ENCODE peak calls at places on chromosomes 12 and 14, in seven cellular contexts. One of them, this sample, is unnamed.

GRCh38 chr14:75697371-75697770 is 36.3 kb downstream of the TTLL5 start:
- DNase-seq in stimulated activated CD8-positive, alpha-beta memory T cell treated with anti-CD3 and anti-CD28 coated beads, Interleukin-2, amount 100 ng/mL, for 48 hours: no peak
- DNase-seq in H54: no peak
- DNase-seq in NCI-H510A treated with DMSO at 0.1 percent for 48 hours: no peak
- DNase-seq in AG09319: no peak
- DNase-seq in C1 segment of cervical spinal cord: no peak
- DNase-seq in activated CD4-positive, alpha-beta T cell treated with anti-CD3 and anti-CD28 coated beads, Interleukin-2, amount 10 ng/mL, durations not matched to agents 24 days and 14 days: no peak
- DNase-seq in this sample: no peak

GRCh38 chr12:57571926-57572762 is 18.8 kb upstream of the PIP4K2C start:
- DNase-seq in AG09319: no peak
- DNase-seq in C1 segment of cervical spinal cord: no peak
- DNase-seq in NCI-H510A treated with DMSO at 0.1 percent for 48 hours: no peak
- DNase-seq in activated CD4-positive, alpha-beta T cell treated with anti-CD3 and anti-CD28 coated beads, Interleukin-2, amount 10 ng/mL, durations not matched to agents 24 days and 14 days: no peak
- DNase-seq in H54: no peak
- DNase-seq in stimulated activated CD8-positive, alpha-beta memory T cell treated with anti-CD3 and anti-CD28 coated beads, Interleukin-2, amount 100 ng/mL, for 48 hours: no peak
- DNase-seq in this sample: no peak

GRCh38 chr12:75954749-75955148 is 76.8 kb downstream of the PHLDA1 start:
- DNase-seq in C1 segment of cervical spinal cord: no peak
- DNase-seq in activated CD4-positive, alpha-beta T cell treated with anti-CD3 and anti-CD28 coated beads, Interleukin-2, amount 10 ng/mL, durations not matched to agents 24 days and 14 days: no peak
- DNase-seq in NCI-H510A treated with DMSO at 0.1 percent for 48 hours: no peak
- DNase-seq in AG09319: no peak
- DNase-seq in H54: no peak
- DNase-seq in stimulated activated CD8-positive, alpha-beta memory T cell treated with anti-CD3 and anti-CD28 coated beads, Interleukin-2, amount 100 ng/mL, for 48 hours: no peak
- DNase-seq in this sample: no peak

GRCh38 chr14:26394114-26394855 is 203.5 kb downstream of the NOVA1 start:
- DNase-seq in stimulated activated CD8-positive, alpha-beta memory T cell treated with anti-CD3 and anti-CD28 coated beads, Interleukin-2, amount 100 ng/mL, for 48 hours: no peak
- DNase-seq in C1 segment of cervical spinal cord: no peak
- DNase-seq in AG09319: peak
- DNase-seq in H54: no peak
- DNase-seq in NCI-H510A treated with DMSO at 0.1 percent for 48 hours: peak
- DNase-seq in activated CD4-positive, alpha-beta T cell treated with anti-CD3 and anti-CD28 coated beads, Interleukin-2, amount 10 ng/mL, durations not matched to agents 24 days and 14 days: no peak
- DNase-seq in this sample: peak

GRCh38 chr12:54425696-54426095 is 6.6 kb upstream of the ITGA5 start:
- DNase-seq in activated CD4-positive, alpha-beta T cell treated with anti-CD3 and anti-CD28 coated beads, Interleukin-2, amount 10 ng/mL, durations not matched to agents 24 days and 14 days: no peak
- DNase-seq in NCI-H510A treated with DMSO at 0.1 percent for 48 hours: no peak
- DNase-seq in C1 segment of cervical spinal cord: no peak
- DNase-seq in stimulated activated CD8-positive, alpha-beta memory T cell treated with anti-CD3 and anti-CD28 coated beads, Interleukin-2, amount 100 ng/mL, for 48 hours: no peak
- DNase-seq in AG09319: no peak
- DNase-seq in H54: no peak
- DNase-seq in this sample: no peak

GRCh38 chr12:5485471-5485870 is 53.6 kb downstream of the NTF3 start:
- DNase-seq in activated CD4-positive, alpha-beta T cell treated with anti-CD3 and anti-CD28 coated beads, Interleukin-2, amount 10 ng/mL, durations not matched to agents 24 days and 14 days: no peak
- DNase-seq in stimulated activated CD8-positive, alpha-beta memory T cell treated with anti-CD3 and anti-CD28 coated beads, Interleukin-2, amount 100 ng/mL, for 48 hours: no peak
- DNase-seq in AG09319: no peak
- DNase-seq in NCI-H510A treated with DMSO at 0.1 percent for 48 hours: no peak
- DNase-seq in H54: no peak
- DNase-seq in C1 segment of cervical spinal cord: no peak
- DNase-seq in this sample: no peak

GRCh38 chr12:60106207-60106606 is 510.4 kb downstream of the SLC16A7 start:
- DNase-seq in stimulated activated CD8-positive, alpha-beta memory T cell treated with anti-CD3 and anti-CD28 coated beads, Interleukin-2, amount 100 ng/mL, for 48 hours: no peak
- DNase-seq in NCI-H510A treated with DMSO at 0.1 percent for 48 hours: no peak
- DNase-seq in C1 segment of cervical spinal cord: no peak
- DNase-seq in AG09319: no peak
- DNase-seq in activated CD4-positive, alpha-beta T cell treated with anti-CD3 and anti-CD28 coated beads, Interleukin-2, amount 10 ng/mL, durations not matched to agents 24 days and 14 days: no peak
- DNase-seq in H54: no peak
- DNase-seq in this sample: peak

GRCh38 chr14:50501642-50502041 is 30.7 kb downstream of the MAP4K5 start:
- DNase-seq in stimulated activated CD8-positive, alpha-beta memory T cell treated with anti-CD3 and anti-CD28 coated beads, Interleukin-2, amount 100 ng/mL, for 48 hours: no peak
- DNase-seq in C1 segment of cervical spinal cord: no peak
- DNase-seq in NCI-H510A treated with DMSO at 0.1 percent for 48 hours: no peak
- DNase-seq in activated CD4-positive, alpha-beta T cell treated with anti-CD3 and anti-CD28 coated beads, Interleukin-2, amount 10 ng/mL, durations not matched to agents 24 days and 14 days: no peak
- DNase-seq in AG09319: no peak
- DNase-seq in H54: no peak
- DNase-seq in this sample: no peak

GRCh38 chr12:53113307-53113706 is 10.0 kb downstream of the SOAT2 start:
- DNase-seq in NCI-H510A treated with DMSO at 0.1 percent for 48 hours: no peak
- DNase-seq in C1 segment of cervical spinal cord: no peak
- DNase-seq in activated CD4-positive, alpha-beta T cell treated with anti-CD3 and anti-CD28 coated beads, Interleukin-2, amount 10 ng/mL, durations not matched to agents 24 days and 14 days: no peak
- DNase-seq in AG09319: no peak
- DNase-seq in stimulated activated CD8-positive, alpha-beta memory T cell treated with anti-CD3 and anti-CD28 coated beads, Interleukin-2, amount 100 ng/mL, for 48 hours: no peak
- DNase-seq in H54: no peak
- DNase-seq in this sample: no peak

GRCh38 chr14:20986811-20987210 is 3.0 kb upstream of the METTL17 start:
- DNase-seq in H54: peak
- DNase-seq in activated CD4-positive, alpha-beta T cell treated with anti-CD3 and anti-CD28 coated beads, Interleukin-2, amount 10 ng/mL, durations not matched to agents 24 days and 14 days: no peak
- DNase-seq in stimulated activated CD8-positive, alpha-beta memory T cell treated with anti-CD3 and anti-CD28 coated beads, Interleukin-2, amount 100 ng/mL, for 48 hours: no peak
- DNase-seq in C1 segment of cervical spinal cord: no peak
- DNase-seq in NCI-H510A treated with DMSO at 0.1 percent for 48 hours: no peak
- DNase-seq in AG09319: peak
- DNase-seq in this sample: peak

GRCh38 chr14:73462078-73462715 is 3.9 kb upstream of the NUMB start:
- DNase-seq in H54: no peak
- DNase-seq in stimulated activated CD8-positive, alpha-beta memory T cell treated with anti-CD3 and anti-CD28 coated beads, Interleukin-2, amount 100 ng/mL, for 48 hours: no peak
- DNase-seq in NCI-H510A treated with DMSO at 0.1 percent for 48 hours: peak
- DNase-seq in AG09319: peak
- DNase-seq in C1 segment of cervical spinal cord: no peak
- DNase-seq in activated CD4-positive, alpha-beta T cell treated with anti-CD3 and anti-CD28 coated beads, Interleukin-2, amount 10 ng/mL, durations not matched to agents 24 days and 14 days: no peak
- DNase-seq in this sample: peak

GRCh38 chr14:94041551-94042346 is 15.6 kb downstream of the OTUB2 start:
- DNase-seq in stimulated activated CD8-positive, alpha-beta memory T cell treated with anti-CD3 and anti-CD28 coated beads, Interleukin-2, amount 100 ng/mL, for 48 hours: no peak
- DNase-seq in H54: no peak
- DNase-seq in activated CD4-positive, alpha-beta T cell treated with anti-CD3 and anti-CD28 coated beads, Interleukin-2, amount 10 ng/mL, durations not matched to agents 24 days and 14 days: no peak
- DNase-seq in AG09319: peak
- DNase-seq in NCI-H510A treated with DMSO at 0.1 percent for 48 hours: no peak
- DNase-seq in C1 segment of cervical spinal cord: no peak
- DNase-seq in this sample: peak

GRCh38 chr14:52078093-52078492 is 9.2 kb upstream of the NID2 start:
- DNase-seq in NCI-H510A treated with DMSO at 0.1 percent for 48 hours: no peak
- DNase-seq in AG09319: no peak
- DNase-seq in activated CD4-positive, alpha-beta T cell treated with anti-CD3 and anti-CD28 coated beads, Interleukin-2, amount 10 ng/mL, durations not matched to agents 24 days and 14 days: no peak
- DNase-seq in C1 segment of cervical spinal cord: no peak
- DNase-seq in stimulated activated CD8-positive, alpha-beta memory T cell treated with anti-CD3 and anti-CD28 coated beads, Interleukin-2, amount 100 ng/mL, for 48 hours: no peak
- DNase-seq in H54: no peak
- DNase-seq in this sample: no peak

GRCh38 chr12:54983536-54984102 is 943 bp downstream of the TESPA1 start:
- DNase-seq in C1 segment of cervical spinal cord: no peak
- DNase-seq in stimulated activated CD8-positive, alpha-beta memory T cell treated with anti-CD3 and anti-CD28 coated beads, Interleukin-2, amount 100 ng/mL, for 48 hours: peak
- DNase-seq in NCI-H510A treated with DMSO at 0.1 percent for 48 hours: no peak
- DNase-seq in H54: no peak
- DNase-seq in AG09319: no peak
- DNase-seq in activated CD4-positive, alpha-beta T cell treated with anti-CD3 and anti-CD28 coated beads, Interleukin-2, amount 10 ng/mL, durations not matched to agents 24 days and 14 days: peak
- DNase-seq in this sample: no peak

GRCh38 chr12:31589896-31590729 is 823 bp downstream of the DENND5B start:
- DNase-seq in activated CD4-positive, alpha-beta T cell treated with anti-CD3 and anti-CD28 coated beads, Interleukin-2, amount 10 ng/mL, durations not matched to agents 24 days and 14 days: peak
- DNase-seq in H54: peak
- DNase-seq in C1 segment of cervical spinal cord: peak
- DNase-seq in stimulated activated CD8-positive, alpha-beta memory T cell treated with anti-CD3 and anti-CD28 coated beads, Interleukin-2, amount 100 ng/mL, for 48 hours: no peak
- DNase-seq in NCI-H510A treated with DMSO at 0.1 percent for 48 hours: peak
- DNase-seq in AG09319: no peak
- DNase-seq in this sample: peak

GRCh38 chr12:27343255-27344000 is 10.8 kb downstream of the BMAL2 start:
- DNase-seq in H54: peak
- DNase-seq in activated CD4-positive, alpha-beta T cell treated with anti-CD3 and anti-CD28 coated beads, Interleukin-2, amount 10 ng/mL, durations not matched to agents 24 days and 14 days: peak
- DNase-seq in NCI-H510A treated with DMSO at 0.1 percent for 48 hours: no peak
- DNase-seq in AG09319: peak
- DNase-seq in stimulated activated CD8-positive, alpha-beta memory T cell treated with anti-CD3 and anti-CD28 coated beads, Interleukin-2, amount 100 ng/mL, for 48 hours: no peak
- DNase-seq in C1 segment of cervical spinal cord: no peak
- DNase-seq in this sample: peak

GRCh38 chr14:38992067-38992835 is 110.8 kb downstream of the SEC23A start:
- DNase-seq in activated CD4-positive, alpha-beta T cell treated with anti-CD3 and anti-CD28 coated beads, Interleukin-2, amount 10 ng/mL, durations not matched to agents 24 days and 14 days: no peak
- DNase-seq in stimulated activated CD8-positive, alpha-beta memory T cell treated with anti-CD3 and anti-CD28 coated beads, Interleukin-2, amount 100 ng/mL, for 48 hours: no peak
- DNase-seq in NCI-H510A treated with DMSO at 0.1 percent for 48 hours: no peak
- DNase-seq in AG09319: no peak
- DNase-seq in C1 segment of cervical spinal cord: no peak
- DNase-seq in H54: no peak
- DNase-seq in this sample: no peak

GRCh38 chr14:51333901-51334432 is 93.9 kb downstream of the TMX1 start:
- DNase-seq in activated CD4-positive, alpha-beta T cell treated with anti-CD3 and anti-CD28 coated beads, Interleukin-2, amount 10 ng/mL, durations not matched to agents 24 days and 14 days: no peak
- DNase-seq in C1 segment of cervical spinal cord: no peak
- DNase-seq in AG09319: peak
- DNase-seq in stimulated activated CD8-positive, alpha-beta memory T cell treated with anti-CD3 and anti-CD28 coated beads, Interleukin-2, amount 100 ng/mL, for 48 hours: no peak
- DNase-seq in NCI-H510A treated with DMSO at 0.1 percent for 48 hours: no peak
- DNase-seq in H54: no peak
- DNase-seq in this sample: no peak

This sample was measured in fibroblast of the conjunctiva.